ENCODE peak calls at places on chromosomes 7 and 10, in seven cellular contexts. T is cardiac muscle cell, I is transverse colon, O is fibroblast of the aortic adventitia, B is mammary epithelial cell, E is gastrocnemius medialis, K is fibroblast of lung. A is an unnamed sample.

GRCh38 chr7:100588438-100588837 is 2.3 kb downstream of the FBXO24 start:
- DNase-seq in T (peak), I (no peak), O (no peak), B (no peak), E (no peak), K (no peak), A (no peak)

GRCh38 chr10:118948784-118949183 is 80.7 kb upstream of the NANOS1 start:
- DNase-seq in T (no peak), I (no peak), O (no peak), B (no peak), E (no peak), K (no peak), A (no peak)

GRCh38 chr10:132133005-132133404 is 53.7 kb upstream of the DPYSL4 start:
- DNase-seq in T (no peak), I (no peak), O (no peak), B (no peak), E (no peak), K (no peak), A (no peak)

GRCh38 chr10:133154411-133154810 is 5.6 kb upstream of the KNDC1 start:
- DNase-seq in T (no peak), I (no peak), O (no peak), B (no peak), E (no peak), K (no peak), A (no peak)

GRCh38 chr7:43758861-43759683 is 592 bp downstream of the BLVRA start:
- DNase-seq in T (peak), I (peak), O (peak), B (peak), E (no peak), K (peak), A (peak)

GRCh38 chr10:88913157-88913556 is 33.1 kb downstream of the STAMBPL1 start:
- DNase-seq in T (peak), I (no peak), O (no peak), B (no peak), E (peak), K (no peak), A (no peak)

GRCh38 chr10:61903184-61903990 is 1.9 kb downstream of the ARID5B start:
- DNase-seq in T (peak), I (peak), O (peak), B (peak), E (peak), K (peak), A (peak)

GRCh38 chr10:33115720-33116119 is 157.7 kb upstream of the ITGB1 start:
- DNase-seq in T (peak), I (no peak), O (peak), B (no peak), E (no peak), K (peak), A (no peak)

GRCh38 chr10:86821600-86821999 is 65.2 kb downstream of the BMPR1A start:
- DNase-seq in T (peak), I (no peak), O (peak), B (no peak), E (no peak), K (peak), A (no peak)

GRCh38 chr7:155247479-155248365 is 50.0 kb upstream of the INSIG1 start:
- DNase-seq in T (no peak), I (no peak), O (no peak), B (peak), E (no peak), K (no peak), A (no peak)

GRCh38 chr7:48512892-48513291 is 341.6 kb downstream of the ABCA13 start:
- DNase-seq in T (no peak), I (no peak), O (no peak), B (no peak), E (no peak), K (no peak), A (no peak)

GRCh38 chr7:31633894-31634494 is 53.0 kb upstream of the PPP1R17 start:
- DNase-seq in T (peak), I (peak), O (peak), B (peak), E (no peak), K (peak), A (peak)

GRCh38 chr10:132163278-132163765 is 23.4 kb upstream of the DPYSL4 start:
- DNase-seq in T (no peak), I (peak), O (no peak), B (no peak), E (no peak), K (no peak), A (no peak)

GRCh38 chr10:15460661-15461060 is 89.6 kb upstream of the FAM171A1 start:
- DNase-seq in T (no peak), I (no peak), O (no peak), B (no peak), E (no peak), K (no peak), A (no peak)

GRCh38 chr10:67926956-67927355 is 42.5 kb downstream of the SIRT1 start:
- DNase-seq in T (no peak), I (no peak), O (no peak), B (no peak), E (no peak), K (peak), A (no peak)

GRCh38 chr7:150973571-150974451 is 4.3 kb downstream of the KCNH2 start:
- DNase-seq in T (no peak), I (peak), O (no peak), B (no peak), E (no peak), K (no peak), A (no peak)
- H3K4me3 ChIP-seq in T (no peak), I (peak), O (no peak), B (no peak), E (no peak), K (no peak), A (no peak)

DNA sequence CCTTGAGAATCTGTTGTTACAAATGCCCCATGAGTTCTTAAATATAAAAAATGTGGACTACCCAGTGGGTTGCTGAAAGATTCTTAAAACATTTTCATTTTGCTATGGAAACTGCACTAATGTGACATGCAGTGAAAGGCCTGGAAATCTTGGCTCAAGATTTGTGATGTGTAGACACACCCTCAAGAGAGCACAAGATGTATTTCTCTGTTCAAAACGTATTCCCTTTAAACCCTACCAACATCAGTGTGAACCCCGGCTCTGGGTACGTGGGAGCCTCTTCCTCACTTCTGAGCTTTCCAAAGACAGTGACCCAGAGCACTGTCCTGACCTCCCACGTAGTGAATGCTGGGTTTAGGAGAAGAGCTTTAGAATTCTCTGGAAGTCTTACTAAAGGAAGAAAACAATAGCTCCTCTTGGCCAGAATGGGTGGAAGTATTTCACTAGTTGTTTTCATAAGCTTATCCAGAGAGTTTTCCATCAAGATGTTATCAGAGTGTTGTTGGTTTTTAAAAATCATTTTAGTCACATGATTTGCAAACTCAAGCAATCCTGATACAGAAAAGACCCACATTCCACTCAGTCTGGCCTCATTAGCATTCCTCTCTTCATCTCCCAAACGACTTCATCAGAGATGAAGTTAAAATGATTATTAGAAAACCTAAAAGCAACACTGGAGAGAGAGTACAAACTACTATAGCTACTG is 81.5 kb upstream of the AFAP1L2 start:
- DNase-seq in T (no peak), I (no peak), O (no peak), B (no peak), E (no peak), K (no peak), A (no peak)
- H3K4me3 ChIP-seq in T (no peak), I (no peak), O (no peak), B (no peak), E (no peak), K (no peak), A (no peak)

GRCh38 chr10:113059001-113059780 is 109.1 kb downstream of the TCF7L2 start:
- DNase-seq in T (peak), I (no peak), O (peak), B (peak), E (no peak), K (peak), A (peak)

GRCh38 chr10:113058175-113058961 is 108.3 kb downstream of the TCF7L2 start:
- DNase-seq in T (peak), I (peak), O (peak), B (peak), E (no peak), K (peak), A (peak)

GRCh38 chr10:113060221-113061053 is 110.4 kb downstream of the TCF7L2 start:
- DNase-seq in T (peak), I (peak), O (peak), B (no peak), E (peak), K (no peak), A (peak)

GRCh38 chr10:113062977-113063967 is 113.2 kb downstream of the TCF7L2 start:
- DNase-seq in T (peak), I (no peak), O (peak), B (no peak), E (no peak), K (peak), A (no peak)

DNA sequence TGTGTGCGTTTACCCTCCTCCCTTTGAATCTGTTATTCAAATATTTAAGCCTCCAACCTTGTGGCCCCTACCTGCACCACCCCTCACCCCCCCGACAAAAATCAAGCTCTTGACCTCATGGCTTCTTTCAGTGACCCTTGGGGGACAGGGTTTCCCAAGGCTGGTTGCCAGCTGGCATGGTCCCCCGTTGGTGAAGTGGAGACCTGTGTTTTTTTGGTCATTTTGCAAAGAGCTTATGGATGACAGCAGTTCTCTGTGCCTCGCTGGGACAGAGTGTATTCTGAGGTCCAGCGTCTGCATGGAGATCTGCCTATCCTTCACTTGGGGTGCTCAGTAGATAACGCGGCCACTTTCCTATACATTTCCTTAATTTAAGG is 111.0 kb downstream of the TCF7L2 start:
- DNase-seq in T (no peak), I (no peak), O (no peak), B (no peak), E (no peak), K (no peak), A (peak)
- H3K4me3 ChIP-seq in T (no peak), I (no peak), O (no peak), B (no peak), E (peak), K (no peak), A (no peak)

GRCh38 chr7:77800730-77801129 is 2.2 kb downstream of the PHTF2 start:
- DNase-seq in T (no peak), I (no peak), O (no peak), B (no peak), E (no peak), K (no peak), A (no peak)
- H3K4me3 ChIP-seq in T (no peak), I (no peak), O (no peak), B (no peak), E (no peak), K (no peak), A (no peak)

GRCh38 chr7:113202282-113202681 is 83.9 kb upstream of the SMIM30 start:
- DNase-seq in T (no peak), I (no peak), O (no peak), B (no peak), E (no peak), K (no peak), A (no peak)

GRCh38 chr7:113200281-113200680 is 81.9 kb upstream of the SMIM30 start:
- DNase-seq in T (peak), I (no peak), O (no peak), B (peak), E (no peak), K (peak), A (no peak)

GRCh38 chr7:113199841-113200240 is 81.5 kb upstream of the SMIM30 start:
- DNase-seq in T (peak), I (no peak), O (peak), B (peak), E (no peak), K (peak), A (no peak)

GRCh38 chr7:113207441-113207840 is 89.1 kb upstream of the SMIM30 start:
- DNase-seq in T (no peak), I (no peak), O (no peak), B (no peak), E (no peak), K (no peak), A (no peak)

GRCh38 chr7:113204415-113204814 is 86.1 kb upstream of the SMIM30 start:
- DNase-seq in T (no peak), I (no peak), O (no peak), B (no peak), E (no peak), K (no peak), A (no peak)
- H3K4me3 ChIP-seq in T (no peak), I (no peak), O (no peak), B (no peak), E (no peak), K (no peak), A (no peak)

DNA sequence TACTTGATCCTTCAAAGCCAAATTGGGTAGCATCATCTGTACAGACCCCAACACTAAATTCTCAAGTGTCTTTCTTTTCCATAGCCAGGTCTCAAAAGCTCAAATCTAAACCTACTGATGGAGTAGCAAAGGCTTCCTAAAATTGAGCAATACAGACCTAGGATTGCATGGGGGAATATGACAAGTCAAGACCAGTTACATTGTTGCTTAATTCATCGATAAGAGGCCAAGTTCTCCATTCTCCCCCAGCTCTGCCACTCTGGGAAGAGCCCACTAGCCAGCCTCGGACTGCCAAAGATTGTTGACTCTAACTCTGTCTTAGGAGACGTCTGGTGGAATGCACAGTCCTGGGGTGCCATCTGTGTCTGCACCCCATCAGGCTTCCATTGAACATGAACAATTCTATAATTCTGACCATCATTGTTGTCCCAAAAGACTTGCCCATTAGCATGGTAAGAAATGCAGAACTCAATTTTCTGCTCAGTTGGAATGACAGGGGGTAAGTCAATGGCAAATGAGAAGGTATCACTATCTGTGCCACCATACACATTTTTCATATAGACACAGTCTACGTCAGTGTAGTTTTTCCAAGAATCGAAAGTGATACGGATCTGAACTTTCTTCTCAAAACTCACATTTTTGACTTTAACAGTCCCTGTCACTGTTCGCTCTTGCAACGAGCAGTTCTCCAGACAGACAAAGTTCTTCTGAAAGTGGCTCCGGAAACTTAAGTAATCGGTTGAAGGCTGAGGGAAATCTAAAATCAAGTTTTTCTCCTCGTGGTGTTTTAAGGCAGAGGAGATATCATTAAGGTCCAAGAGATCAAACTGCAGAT is 2.9 kb downstream of the PPP1R3C start:
- DNase-seq in T (no peak), I (no peak), O (no peak), B (no peak), E (no peak), K (no peak), A (no peak)
- H3K4me3 ChIP-seq in T (peak), I (no peak), O (peak), B (no peak), E (peak), K (peak), A (no peak)

DNA sequence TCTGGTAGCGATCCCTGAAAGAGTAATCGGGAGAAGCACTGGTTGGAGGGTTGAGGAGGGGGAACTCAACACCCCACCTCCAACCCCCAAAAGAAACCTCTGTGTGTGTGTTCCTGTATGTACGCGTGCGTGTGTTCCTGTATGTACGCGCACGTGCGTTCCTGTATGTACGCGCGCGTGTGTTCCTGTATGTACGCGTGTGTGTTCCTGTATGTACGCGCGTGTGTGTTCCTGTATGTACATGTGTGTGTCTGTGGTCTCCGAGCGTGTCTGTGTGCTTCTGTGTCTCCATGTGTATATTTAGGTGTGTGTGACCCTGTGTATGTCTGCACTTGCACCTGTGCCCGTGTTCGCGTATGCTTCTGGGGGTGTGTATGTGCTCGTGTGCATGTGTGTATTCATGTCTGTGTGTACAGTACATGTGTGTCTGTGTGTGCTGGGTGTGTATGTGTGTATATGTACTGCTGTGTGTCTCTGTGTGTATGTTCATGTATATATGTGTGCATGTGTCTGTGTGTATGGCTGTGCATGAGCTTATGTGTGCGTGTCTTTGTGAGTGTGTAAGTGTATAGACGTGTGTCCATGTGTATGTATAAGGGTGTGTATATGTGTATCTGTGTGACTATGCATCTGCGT is 42.9 kb upstream of the KLF6 start:
- DNase-seq in T (no peak), I (no peak), O (no peak), B (no peak), E (no peak), K (no peak), A (no peak)
- H3K4me3 ChIP-seq in T (no peak), I (no peak), O (no peak), B (no peak), E (peak), K (no peak), A (no peak)

DNA sequence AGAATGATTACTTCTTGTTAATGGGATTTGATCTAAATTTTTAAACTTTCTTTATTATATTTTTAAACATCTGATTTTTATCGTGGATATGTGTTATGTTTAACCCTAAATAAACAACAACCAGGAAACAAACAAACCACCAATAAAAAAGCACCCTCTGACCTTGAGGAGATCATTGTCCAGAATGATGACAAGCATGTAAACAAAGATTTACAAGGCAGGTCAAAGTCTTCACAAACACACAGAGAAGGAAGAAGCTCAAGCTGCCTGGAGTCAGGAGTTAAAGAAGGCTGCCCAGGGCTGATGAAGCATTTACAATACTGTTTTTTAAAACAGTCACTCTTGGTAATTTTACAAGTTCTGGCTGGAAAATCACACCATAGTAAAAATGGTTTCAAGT is 31.0 kb upstream of the EGFR start:
- DNase-seq in T (no peak), I (no peak), O (no peak), B (no peak), E (no peak), K (no peak), A (no peak)
- H3K4me3 ChIP-seq in T (no peak), I (no peak), O (no peak), B (no peak), E (no peak), K (no peak), A (no peak)